ENCODE peak calls at places on chromosome 13, in seven cellular contexts. U is CD4-positive, CD25-positive, alpha-beta regulatory T cell; A is effector memory CD4-positive, alpha-beta T cell; J is keratinocyte; C is breast epithelium; D is fibroblast of lung; M is ascending aorta. O is an unnamed sample.

GRCh38 chr13:39942901-39943273 is 287.4 kb downstream of the COG6 start:
- DNase-seq in D (peak; percentile 79), U (peak; percentile 51), A (peak; percentile 35), C (peak; percentile 56), M (peak; percentile 83), J (peak; percentile 28), O (peak; percentile 67)

GRCh38 chr13:78660130-78660857 is 1.3 kb upstream of the OBI1 start:
- DNase-seq in U (no peak), A (no peak), D (peak; percentile 3), C (no peak), J (no peak), M (no peak), O (no peak)

GRCh38 chr13:111951982-111952565 is 114.9 kb upstream of the SOX1 start:
- DNase-seq in D (no peak), A (no peak), M (peak; percentile 47), C (no peak), J (no peak), U (no peak), O (no peak)

GRCh38 chr13:20435616-20436368 is 89.9 kb downstream of the CRYL1 start:
- DNase-seq in C (no peak), U (no peak), D (no peak), M (no peak), A (no peak), J (no peak), O (no peak)

GRCh38 chr13:32309812-32310706 is 5.1 kb downstream of the ZAR1L start:
- DNase-seq in M (no peak), J (no peak), A (no peak), C (no peak), U (no peak), D (peak; percentile 47), O (peak; percentile 25)

GRCh38 chr13:98535501-98536357 is 41.2 kb downstream of the STK24 start:
- DNase-seq in U (no peak), M (peak; percentile 53), D (no peak), A (no peak), J (peak; percentile 64), C (no peak), O (no peak)

GRCh38 chr13:112098699-112099098 is 31.8 kb downstream of the SOX1 start:
- DNase-seq in C (no peak), U (no peak), J (no peak), M (no peak), A (no peak), D (no peak), O (no peak)

GRCh38 chr13:89748716-89749115 is 1598.8 kb upstream of the MIR17HG start:
- DNase-seq in C (no peak), U (no peak), M (no peak), A (no peak), J (no peak), D (peak; percentile 17), O (no peak)

GRCh38 chr13:48954086-48954485 is 21.6 kb upstream of the FNDC3A start:
- DNase-seq in A (no peak), D (peak; percentile 76), J (no peak), M (no peak), C (no peak), U (no peak), O (no peak)

GRCh38 chr13:94033830-94034642 is 445.4 kb downstream of the DCT start:
- DNase-seq in D (peak; percentile 15), C (no peak), A (no peak), J (no peak), M (no peak), U (no peak), O (no peak)

GRCh38 chr13:104571161-104571889 is 1505.1 kb upstream of the SLC10A2 start:
- DNase-seq in A (no peak), D (peak; percentile 96), J (no peak), M (peak; percentile 91), U (no peak), C (no peak), O (peak; percentile 71)

GRCh38 chr13:40292536-40292935 is 373.9 kb downstream of the FOXO1 start:
- DNase-seq in D (no peak), J (no peak), A (no peak), M (no peak), U (no peak), C (no peak), O (no peak)

GRCh38 chr13:84574851-84575250 is 692.6 kb upstream of the SLITRK1 start:
- DNase-seq in A (no peak), M (no peak), J (no peak), C (no peak), U (no peak), D (peak; percentile 29), O (no peak)

GRCh38 chr13:111876506-111876905 is 190.4 kb upstream of the SOX1 start:
- DNase-seq in M (no peak), C (no peak), J (no peak), D (no peak), A (no peak), U (no peak), O (no peak)

GRCh38 chr13:97548736-97549135 is 114.8 kb downstream of the RAP2A start:
- DNase-seq in U (no peak), A (no peak), M (no peak), D (no peak), C (no peak), J (no peak), O (no peak)

GRCh38 chr13:93847162-93847561 is 620.6 kb downstream of the GPC6 start:
- DNase-seq in D (peak; percentile 88), A (no peak), C (no peak), U (no peak), M (no peak), J (no peak), O (no peak)

GRCh38 chr13:91369432-91369831 is 21.9 kb downstream of the MIR17HG start:
- DNase-seq in J (no peak), A (no peak), D (peak; percentile 67), U (no peak), C (no peak), M (no peak), O (no peak)

GRCh38 chr13:99124695-99125334 is 75.8 kb upstream of the UBAC2 start:
- DNase-seq in C (no peak), J (no peak), A (no peak), U (no peak), D (peak; percentile 79), M (no peak), O (no peak)

GRCh38 chr13:44064376-44064775 is 184.7 kb downstream of the LACC1 start:
- DNase-seq in C (no peak), D (no peak), A (no peak), J (no peak), U (no peak), M (no peak), O (no peak)

GRCh38 chr13:100600915-100601314 is 12.3 kb upstream of the GGACT start:
- DNase-seq in M (no peak), J (no peak), U (no peak), D (no peak), C (no peak), A (no peak), O (no peak)

GRCh38 chr13:32362574-32362973 is 47.3 kb downstream of the BRCA2 start:
- DNase-seq in U (no peak), M (no peak), A (no peak), D (no peak), C (no peak), J (no peak), O (no peak)

GRCh38 chr13:110538632-110539031 is 22.9 kb downstream of the RAB20 start:
- DNase-seq in M (no peak), C (no peak), U (no peak), D (no peak), J (no peak), A (no peak), O (no peak)

GRCh38 chr13:26965058-26965380 is 204.4 kb upstream of the GPR12 start:
- DNase-seq in U (no peak), A (no peak), M (no peak), D (no peak), C (no peak), J (no peak), O (no peak)
- H3K4me1 ChIP-seq in U (no peaks in the 10 kb centered on the region), A (no peaks in the 10 kb centered on the region), M (no peaks in the 10 kb centered on the region), D (peaks cover 6% of the 10 kb centered on the region), C (no peaks in the 10 kb centered on the region), J (no peaks in the 10 kb centered on the region), O (no peaks in the 10 kb centered on the region)

DNA sequence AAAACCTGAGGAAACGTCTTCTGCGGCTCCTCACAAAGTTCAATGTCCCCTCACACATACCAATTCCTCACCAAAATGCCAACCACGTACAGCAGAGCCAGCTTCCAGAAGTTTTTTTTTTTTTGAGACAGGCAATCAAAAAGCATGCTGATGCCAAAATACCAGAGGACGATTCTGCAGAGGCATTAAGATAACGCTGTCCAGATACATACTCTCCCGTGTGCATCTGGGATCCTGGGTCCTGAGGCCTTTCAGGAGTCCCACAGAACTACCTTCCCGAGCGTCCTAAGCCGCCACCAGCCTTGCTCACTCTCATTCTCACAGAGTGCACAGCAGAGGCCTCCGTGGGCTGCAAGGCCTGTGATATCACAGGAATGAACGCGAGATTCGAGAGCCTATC is 5.0 kb downstream of the DCUN1D2 start:
- DNase-seq in A (no peak), D (no peak), M (no peak), U (no peak), J (no peak), C (no peak), O (no peak)
- H3K4me3 ChIP-seq in A (no peak overlapping the region), D (no peak overlapping the region), M (no peak overlapping the region), U (no peak overlapping the region), J (no peak overlapping the region), C (no peak overlapping the region), O (no peak overlapping the region)

GRCh38 chr13:67036694-67037093 is 193.4 kb downstream of the PCDH9 start:
- DNase-seq in A (no peak), D (no peak), J (no peak), C (no peak), U (no peak), M (no peak), O (no peak)
- H3K27ac ChIP-seq in A (no peak overlapping the region), D (no peak overlapping the region), J (no peak overlapping the region), C (no peak overlapping the region), U (no peak overlapping the region), M (no peak overlapping the region), O (no peak overlapping the region)

DNA sequence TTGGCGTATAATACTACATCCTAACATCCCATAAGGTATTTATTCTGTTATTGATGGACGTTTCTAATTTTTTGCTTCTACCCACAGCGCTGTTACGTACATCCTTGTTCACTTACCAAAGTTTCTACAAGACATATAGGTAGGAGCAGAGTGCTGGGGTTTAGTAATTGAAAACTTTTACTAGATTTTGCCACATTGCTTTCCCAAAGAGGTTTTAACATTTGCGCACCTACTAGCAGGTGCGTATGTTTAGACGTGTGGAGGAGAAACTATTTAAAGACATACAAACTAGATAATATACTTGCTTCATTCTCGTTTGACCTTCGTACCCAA is 559 bp upstream of the RPL21 start:
- DNase-seq in C (no peak), A (no peak), D (no peak), U (no peak), J (no peak), M (no peak), O (no peak)
- H3K4me1 ChIP-seq in C (no peaks in the 10 kb centered on the region), A (peaks cover 8% of the 10 kb centered on the region), D (peaks cover 3% of the 10 kb centered on the region), U (peaks cover 33% of the 10 kb centered on the region), J (peaks cover 22% of the 10 kb centered on the region), M (peaks cover 5% of the 10 kb centered on the region), O (no peaks in the 10 kb centered on the region)

GRCh38 chr13:59488436-59488835 is 675.3 kb downstream of the DIAPH3 start:
- DNase-seq in U (no peak), J (no peak), D (no peak), M (no peak), C (no peak), A (no peak), O (no peak)
- H3K4me3 ChIP-seq in U (no peak overlapping the region), J (no peak overlapping the region), D (no peak overlapping the region), M (no peak overlapping the region), C (no peak overlapping the region), A (no peak overlapping the region), O (no peak overlapping the region)

GRCh38 chr13:45349438-45349837 is 8.5 kb upstream of the TPT1 start:
- DNase-seq in J (no peak), A (no peak), D (no peak), M (no peak), C (no peak), U (no peak), O (no peak)
- H3K27ac ChIP-seq in J (no peak overlapping the region), A (no peak overlapping the region), D (no peak overlapping the region), M (no peak overlapping the region), C (no peak overlapping the region), U (no peak overlapping the region), O (no peak overlapping the region)